ENCODE peak calls at places on chromosomes 3 and 15, in eight cellular contexts. S, A, W, J, M, B, F and X are unnamed samples.

GRCh38 chr3:16148783-16149182 is 25.7 kb upstream of the GALNT15 start:
- DNase-seq in A (no peak), F (no peak), M (no peak), J (no peak), S (peak), W (no peak), B (no peak), X (no peak)

GRCh38 chr15:53987480-53987879 is 9.2 kb downstream of the UNC13C start:
- DNase-seq in F (no peak), A (no peak), S (no peak), J (no peak), M (no peak), W (no peak), B (no peak), X (no peak)

GRCh38 chr3:11995061-11995460 is 9.1 kb upstream of the SYN2 start:
- DNase-seq in F (no peak), S (no peak), B (no peak), A (no peak), J (no peak), M (no peak), W (no peak), X (no peak)

GRCh38 chr3:198079771-198080520 is 119.9 kb downstream of the LMLN start:
- DNase-seq in W (no peak), F (peak), B (peak), M (peak), A (peak), S (no peak), J (peak), X (no peak)

GRCh38 chr3:69385723-69386483 is at the start of gene FRMD4B:
- DNase-seq in F (no peak), W (no peak), S (peak), J (no peak), B (peak), M (peak), A (peak), X (peak)

GRCh38 chr3:153311531-153311930 is 149.5 kb downstream of the RAP2B start:
- DNase-seq in B (no peak), A (no peak), J (no peak), M (no peak), F (no peak), S (no peak), W (no peak), X (no peak)

GRCh38 chr3:142359367-142359766 is 88.5 kb downstream of the XRN1 start:
- DNase-seq in J (no peak), F (no peak), M (no peak), A (no peak), W (no peak), S (no peak), B (no peak), X (no peak)

GRCh38 chr3:151974067-151974466 is 100.6 kb downstream of the SUCNR1 start:
- DNase-seq in J (no peak), B (no peak), S (peak), A (no peak), F (no peak), W (no peak), M (no peak), X (no peak)

GRCh38 chr15:74144153-74144775 is 13.9 kb downstream of the ISLR2 start:
- DNase-seq in W (no peak), S (no peak), M (no peak), A (no peak), J (no peak), B (no peak), F (no peak), X (no peak)

GRCh38 chr3:318903-319302 is 122.3 kb downstream of the CHL1 start:
- DNase-seq in J (no peak), A (no peak), F (no peak), S (no peak), W (no peak), M (no peak), B (no peak), X (no peak)

GRCh38 chr3:11536132-11536935 is 107.4 kb downstream of the VGLL4 start:
- DNase-seq in S (no peak), J (no peak), M (no peak), F (no peak), A (no peak), W (no peak), B (no peak), X (no peak)

GRCh38 chr15:38308242-38308641 is 55.6 kb downstream of the SPRED1 start:
- DNase-seq in B (no peak), J (no peak), M (no peak), W (no peak), A (no peak), F (no peak), S (no peak), X (no peak)

GRCh38 chr3:195221015-195221853 is 49.7 kb downstream of the XXYLT1 start:
- DNase-seq in M (no peak), S (peak), F (no peak), B (peak), A (no peak), W (no peak), J (no peak), X (peak)

GRCh38 chr3:24086597-24087369 is 141.7 kb downstream of the NR1D2 start:
- DNase-seq in M (no peak), J (no peak), A (no peak), W (no peak), B (no peak), F (no peak), S (peak), X (no peak)

GRCh38 chr3:161274691-161275298 is 53.7 kb downstream of the NMD3 start:
- DNase-seq in W (no peak), A (peak), M (peak), S (peak), B (no peak), F (peak), J (peak), X (no peak)

GRCh38 chr15:78222745-78223395 is 11.5 kb downstream of the ACSBG1 start:
- DNase-seq in B (no peak), J (no peak), S (no peak), W (no peak), A (no peak), M (no peak), F (no peak), X (no peak)

GRCh38 chr15:34213690-34214089 is 3.8 kb upstream of the KATNBL1 start:
- DNase-seq in M (no peak), J (no peak), A (no peak), W (no peak), B (no peak), F (no peak), S (no peak), X (no peak)

GRCh38 chr3:193948459-193948858 is 187.5 kb upstream of the HES1 start:
- DNase-seq in A (no peak), B (no peak), J (no peak), W (no peak), F (no peak), S (no peak), M (no peak), X (no peak)

GRCh38 chr3:118097660-118098059 is 937.0 kb downstream of the IGSF11 start:
- DNase-seq in A (no peak), M (no peak), S (no peak), W (no peak), J (no peak), B (no peak), F (no peak), X (no peak)

GRCh38 chr3:46858456-46858855 is 4.8 kb downstream of the MYL3 start:
- DNase-seq in M (no peak), A (no peak), W (no peak), B (no peak), F (no peak), J (no peak), S (no peak), X (no peak)

GRCh38 chr3:156142649-156143048 is 22.3 kb downstream of the KCNAB1 start:
- DNase-seq in J (no peak), S (no peak), W (no peak), F (no peak), B (no peak), A (no peak), M (no peak), X (no peak)

GRCh38 chr15:57552678-57553334 is 38.9 kb upstream of the MYZAP start:
- DNase-seq in A (no peak), J (no peak), F (no peak), M (no peak), W (no peak), B (no peak), S (no peak), X (no peak)

GRCh38 chr3:54857343-54857742 is 70.5 kb downstream of the LRTM1 start:
- DNase-seq in F (no peak), W (no peak), J (no peak), S (no peak), B (no peak), A (no peak), M (no peak), X (no peak)

GRCh38 chr15:23467110-23467600 is 20.1 kb upstream of the GOLGA6L2 start:
- DNase-seq in B (no peak), M (no peak), W (no peak), J (no peak), F (no peak), A (no peak), S (peak), X (no peak)

GRCh38 chr15:90866161-90866715 is 2.1 kb upstream of the FURIN start:
- DNase-seq in J (no peak), B (no peak), W (no peak), A (no peak), M (no peak), F (no peak), S (no peak), X (no peak)

GRCh38 chr3:189954733-189955665 is 165.7 kb downstream of the P3H2 start:
- DNase-seq in B (no peak), J (no peak), S (no peak), F (no peak), A (no peak), M (no peak), W (no peak), X (peak)

GRCh38 chr3:87436781-87437543 is 160.6 kb upstream of the POU1F1 start:
- DNase-seq in J (no peak), W (no peak), B (no peak), A (no peak), F (no peak), S (peak), M (no peak), X (no peak)

GRCh38 chr3:140941434-140942220 is at the start of gene SLC25A36:
- DNase-seq in B (peak), W (peak), F (peak), J (peak), M (peak), S (peak), A (peak), X (peak)

GRCh38 chr3:155202626-155203025 is 90.9 kb downstream of the STRIT1 start:
- DNase-seq in M (no peak), F (no peak), W (no peak), A (no peak), B (no peak), S (peak), J (no peak), X (no peak)

GRCh38 chr3:99659032-99659431 is 20.6 kb downstream of the COL8A1 start:
- DNase-seq in F (no peak), J (no peak), S (peak), B (no peak), W (no peak), A (no peak), M (no peak), X (no peak)

GRCh38 chr15:85956515-85957275 is 123.0 kb upstream of the AGBL1 start:
- DNase-seq in F (no peak), A (no peak), B (no peak), J (no peak), M (no peak), W (no peak), S (no peak), X (no peak)

GRCh38 chr3:116276637-116277036 is 168.7 kb downstream of the LSAMP start:
- DNase-seq in S (no peak), F (no peak), B (no peak), J (no peak), A (no peak), M (no peak), W (no peak), X (no peak)

GRCh38 chr3:42804113-42804830 is at the start of gene HIGD1A:
- DNase-seq in F (peak), B (peak), M (peak), S (peak), J (peak), A (peak), W (peak), X (peak)

GRCh38 chr15:27358751-27359434 is 387.9 kb downstream of the GABRG3 start:
- DNase-seq in A (no peak), W (no peak), M (no peak), B (no peak), J (no peak), F (no peak), S (peak), X (no peak)

GRCh38 chr3:122091602-122092006 is 36.4 kb downstream of the CD86 start:
- DNase-seq in M (no peak), W (no peak), J (no peak), F (no peak), B (no peak), A (no peak), S (no peak), X (no peak)

GRCh38 chr15:90903733-90904536 is 833 bp downstream of the MAN2A2 start:
- DNase-seq in F (no peak), A (no peak), M (no peak), S (no peak), B (no peak), W (no peak), J (no peak), X (no peak)

GRCh38 chr15:35397027-35397426 is 148.9 kb downstream of the DPH6 start:
- DNase-seq in B (no peak), A (no peak), S (no peak), J (no peak), W (no peak), M (no peak), F (no peak), X (no peak)

GRCh38 chr15:99446565-99447496 is 119.0 kb upstream of the MEF2A start:
- DNase-seq in M (no peak), J (no peak), S (no peak), A (no peak), F (no peak), W (no peak), B (peak), X (peak)